ENCODE peak calls at places on chromosomes 12 and 14, in four cellular contexts. B is tibial nerve; W is effector memory CD4-positive, alpha-beta T cell; V is lung. Y is an unnamed sample.

GRCh38 chr12:95205685-95206084 is 11.6 kb downstream of the FGD6 start:
- DNase-seq in B (no peak), W (no peak), V (no peak), Y (no peak)

GRCh38 chr14:63543826-63544320 is 696 bp upstream of the PPP2R5E start:
- DNase-seq in B (no peak), W (no peak), V (no peak), Y (no peak)

GRCh38 chr12:15532364-15532977 is 210.2 kb downstream of the PTPRO start:
- DNase-seq in B (no peak), W (peak; percentile 16), V (no peak), Y (no peak)

GRCh38 chr14:72947366-72948160 is 21.3 kb downstream of the DCAF4 start:
- DNase-seq in B (no peak), W (no peak), V (no peak), Y (no peak)

GRCh38 chr12:3527181-3527580 is 36.2 kb downstream of the PRMT8 start:
- DNase-seq in B (no peak), W (no peak), V (no peak), Y (no peak)

GRCh38 chr14:36254020-36254614 is 66.3 kb downstream of the MBIP start:
- DNase-seq in B (no peak), W (no peak), V (no peak), Y (no peak)

GRCh38 chr14:103524002-103524785 is 1.6 kb upstream of the CKB start:
- DNase-seq in B (no peak), W (no peak), V (no peak), Y (peak; percentile 60)

GRCh38 chr12:6949063-6949594 is 2.0 kb upstream of the PTPN6 start:
- DNase-seq in B (no peak), W (no peak), V (no peak), Y (no peak)

GRCh38 chr12:48779869-48780268 is 9.0 kb downstream of the ADCY6 start:
- DNase-seq in B (no peak), W (no peak), V (no peak), Y (peak; percentile 68)

GRCh38 chr12:56687225-56688128 is 607 bp downstream of the PTGES3 start:
- DNase-seq in B (peak; percentile 31), W (peak; percentile 50), V (peak; percentile 81), Y (peak; percentile 78)

GRCh38 chr14:98909251-98909944 is 362.6 kb downstream of the BCL11B start:
- DNase-seq in B (no peak), W (no peak), V (no peak), Y (no peak)

GRCh38 chr12:69388371-69388770 is 28.8 kb downstream of the YEATS4 start:
- DNase-seq in B (no peak), W (no peak), V (no peak), Y (no peak)

GRCh38 chr12:126874427-126875026 is 1392.4 kb upstream of the TMEM132C start:
- DNase-seq in B (peak; percentile 15), W (peak; percentile 53), V (peak; percentile 48), Y (peak; percentile 74)

GRCh38 chr14:99239661-99240092 is 32.3 kb downstream of the BCL11B start:
- DNase-seq in B (no peak), W (no peak), V (no peak), Y (no peak)

GRCh38 chr12:83157604-83158003 is 470.9 kb downstream of the TMTC2 start:
- DNase-seq in B (no peak), W (no peak), V (no peak), Y (no peak)

GRCh38 chr14:65277027-65277426 is 135.5 kb upstream of the FUT8 start:
- DNase-seq in B (no peak), W (no peak), V (no peak), Y (no peak)

GRCh38 chr12:100187068-100187467 is 13.5 kb upstream of the ACTR6 start:
- DNase-seq in B (no peak), W (no peak), V (no peak), Y (no peak)

GRCh38 chr14:64845878-64846277 is 33.8 kb downstream of the SPTB start:
- DNase-seq in B (no peak), W (no peak), V (no peak), Y (no peak)

GRCh38 chr12:88472775-88473174 is 107.5 kb downstream of the KITLG start:
- DNase-seq in B (no peak), W (no peak), V (no peak), Y (no peak)

GRCh38 chr14:103716091-103716801 is 636 bp downstream of the ZFYVE21 start:
- DNase-seq in B (no peak), W (no peak), V (no peak), Y (peak; percentile 53)

GRCh38 chr14:82067221-82067620 is 533.6 kb upstream of the SEL1L start:
- DNase-seq in B (no peak), W (no peak), V (no peak), Y (no peak)

GRCh38 chr12:106127289-106128126 is 11.2 kb downstream of the NUAK1 start:
- DNase-seq in B (no peak), W (no peak), V (no peak), Y (no peak)

GRCh38 chr12:105275997-105276760 is 40.2 kb upstream of the APPL2 start:
- DNase-seq in B (no peak), W (no peak), V (no peak), Y (no peak)

GRCh38 chr12:54021432-54022013 is 6.7 kb upstream of the HOXC6 start:
- DNase-seq in B (no peak), W (no peak), V (no peak), Y (no peak)

GRCh38 chr14:58298477-58298879 is at the start of gene ARID4A:
- DNase-seq in B (peak; percentile 74), W (no peak), V (peak; percentile 92), Y (peak; percentile 92)

GRCh38 chr12:11812558-11813421 is 163.3 kb downstream of the ETV6 start:
- DNase-seq in B (no peak), W (no peak), V (no peak), Y (peak; percentile 78)

GRCh38 chr12:108589028-108589839 is 8.7 kb downstream of the TMEM119 start:
- DNase-seq in B (no peak), W (no peak), V (no peak), Y (no peak)

DNA sequence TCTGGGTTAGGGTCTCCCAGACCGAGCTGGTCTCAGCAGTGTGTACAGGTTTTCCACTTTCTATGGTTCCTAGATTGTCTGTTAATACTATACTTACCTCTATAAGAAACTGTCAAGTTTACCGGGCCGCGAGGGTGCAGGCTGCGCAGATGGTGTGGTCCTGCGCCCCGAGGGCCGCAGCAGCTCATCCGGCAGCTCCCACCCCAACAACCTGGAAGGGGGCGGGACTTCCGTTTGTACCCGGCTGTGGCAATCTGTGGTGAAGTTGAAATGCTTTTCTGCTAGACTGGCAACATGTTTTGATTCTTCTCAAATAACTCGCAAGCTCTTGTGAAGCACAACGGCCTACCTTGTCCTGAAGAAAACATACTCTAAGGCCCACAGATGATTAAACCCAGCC is at the start of gene CLEC9A:
- DNase-seq in B (no peak), W (no peak), V (no peak), Y (no peak)
- H3K27ac ChIP-seq in B (no peak within 1 kb of the TSS), W (no peak within 1 kb of the TSS), V (no peak within 1 kb of the TSS), Y (no peak within 1 kb of the TSS)

DNA sequence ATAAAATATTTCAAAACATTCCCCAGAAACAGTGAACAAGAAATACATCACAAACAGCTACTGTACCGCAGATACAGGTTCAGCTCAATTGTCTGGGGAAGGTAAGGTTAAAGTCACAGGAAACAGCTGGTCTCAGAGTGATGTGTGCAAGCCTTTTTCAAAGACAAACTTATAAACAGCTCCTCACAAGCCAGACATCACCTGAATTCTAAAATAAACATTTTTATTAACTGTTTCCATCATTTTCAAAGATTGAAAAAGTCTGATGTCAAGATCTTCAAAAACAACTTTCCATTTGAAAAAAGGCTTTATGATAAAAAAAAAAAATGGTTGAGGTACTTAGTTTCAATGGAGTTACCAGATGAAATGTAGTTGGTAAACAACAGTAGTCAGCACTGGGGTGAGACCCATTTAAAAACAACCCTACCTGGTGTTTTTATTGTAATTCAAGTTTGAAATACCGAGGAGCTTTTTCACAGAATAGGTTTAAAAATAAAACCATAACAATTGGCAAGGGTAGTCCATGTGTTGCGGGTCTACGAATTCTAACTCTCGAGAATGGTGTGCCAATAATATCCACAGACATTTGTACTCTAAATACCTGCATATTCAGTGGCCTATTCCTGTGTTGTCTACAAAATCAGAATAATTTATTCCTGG is 3.9 kb downstream of the BTG1 start:
- DNase-seq in B (no peak), W (no peak), V (no peak), Y (no peak)
- H3K27ac ChIP-seq in B (peak overlapping the region; percentile 100), W (peak overlapping the region; percentile 91), V (no peak overlapping the region), Y (peak overlapping the region; percentile 49)

GRCh38 chr14:38735006-38735405 is 368.0 kb downstream of the SEC23A start:
- DNase-seq in B (no peak), W (no peak), V (no peak), Y (no peak)

GRCh38 chr14:38737657-38738056 is 365.4 kb downstream of the SEC23A start:
- DNase-seq in B (no peak), W (no peak), V (no peak), Y (no peak)

GRCh38 chr14:38730420-38730819 is 372.6 kb downstream of the SEC23A start:
- DNase-seq in B (no peak), W (no peak), V (no peak), Y (no peak)

GRCh38 chr14:38731962-38732361 is 371.1 kb downstream of the SEC23A start:
- DNase-seq in B (no peak), W (no peak), V (no peak), Y (no peak)
- H3K27ac ChIP-seq in B (no peak overlapping the region), W (no peak overlapping the region), V (no peak overlapping the region), Y (no peak overlapping the region)

DNA sequence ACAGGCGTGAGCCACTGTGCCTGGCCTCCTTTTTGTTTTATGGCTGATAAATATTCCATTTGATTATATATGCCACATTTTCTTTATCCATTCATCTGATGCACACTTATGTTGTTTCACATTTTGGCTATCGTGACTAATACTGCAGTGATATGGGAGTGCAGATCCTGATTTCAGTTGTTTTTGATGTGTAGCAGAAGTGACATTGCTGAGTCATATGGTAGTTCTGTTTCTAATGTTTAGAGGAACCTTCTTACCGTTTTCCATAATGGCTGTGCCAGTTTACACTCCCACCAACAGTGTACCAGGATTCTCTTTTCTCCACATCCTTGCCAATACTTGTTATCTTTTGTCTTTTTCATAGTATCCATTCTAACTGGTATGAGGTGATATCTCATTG is 235.9 kb downstream of the ERC1 start:
- DNase-seq in B (no peak), W (no peak), V (no peak), Y (no peak)
- H3K27ac ChIP-seq in B (no peak overlapping the region), W (no peak overlapping the region), V (no peak overlapping the region), Y (no peak overlapping the region)

DNA sequence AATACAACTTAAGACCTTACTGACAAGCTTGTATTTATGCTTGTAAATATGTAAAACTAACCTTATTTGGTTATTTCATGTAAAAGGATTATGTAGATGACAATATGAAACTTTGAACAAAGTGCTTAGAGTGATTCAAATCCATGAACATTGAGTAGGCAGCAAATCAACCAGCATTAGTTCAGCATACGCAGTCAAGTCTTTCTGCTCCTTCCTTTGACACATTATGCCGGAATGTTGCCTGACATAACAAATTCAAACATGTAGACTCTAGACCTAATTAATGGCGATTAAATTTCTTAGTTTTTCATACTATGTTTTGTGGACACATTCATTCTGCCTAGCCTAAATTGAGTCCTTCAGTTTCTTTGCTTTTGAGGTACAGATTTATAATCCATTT is 105.3 kb downstream of the FGD4 start:
- DNase-seq in B (no peak), W (no peak), V (no peak), Y (no peak)
- H3K27ac ChIP-seq in B (peak overlapping the region; percentile 71), W (no peak overlapping the region), V (no peak overlapping the region), Y (no peak overlapping the region)

GRCh38 chr14:90804292-90804671 is 11.9 kb downstream of the TTC7B start:
- DNase-seq in B (no peak), W (no peak), V (no peak), Y (no peak)
- H3K27ac ChIP-seq in B (peak overlapping the region; percentile 3), W (no peak overlapping the region), V (peak overlapping the region; percentile 71), Y (peak overlapping the region; percentile 21)